ENCODE peak calls at places on chromosome 19, in four cellular contexts. G is uterus, L is left colon, D is activated gamma-delta T cell treated with Interleukin-2 at 50 U/mL for 16 hours. M is an unnamed sample.

GRCh38 chr19:2461751-2462634 is 5.2 kb upstream of the LMNB2 start:
- DNase-seq in G (peak), L (peak), D (peak), M (no peak)

GRCh38 chr19:48354332-48354992 is 9.3 kb downstream of the TMEM143 start:
- DNase-seq in G (no peak), L (no peak), D (no peak), M (no peak)

GRCh38 chr19:3183721-3184641 is 1.7 kb upstream of the NCLN start:
- DNase-seq in G (no peak), L (no peak), D (no peak), M (no peak)

GRCh38 chr19:9039728-9040127 is 29.5 kb upstream of the MUC16 start:
- DNase-seq in G (no peak), L (no peak), D (no peak), M (no peak)

GRCh38 chr19:41646589-41647204 is 19.8 kb upstream of the CEACAM4 start:
- DNase-seq in G (no peak), L (no peak), D (peak), M (no peak)

GRCh38 chr19:5253403-5254110 is 87.1 kb downstream of the PTPRS start:
- DNase-seq in G (no peak), L (no peak), D (no peak), M (no peak)

GRCh38 chr19:35757231-35757748 is 461 bp upstream of the HSPB6 start:
- DNase-seq in G (peak), L (peak), D (no peak), M (peak)

GRCh38 chr19:2032296-2032941 is 16.9 kb upstream of the BTBD2 start:
- DNase-seq in G (peak), L (peak), D (peak), M (peak)

GRCh38 chr19:15466851-15467733 is 2.7 kb upstream of the RASAL3 start:
- DNase-seq in G (no peak), L (no peak), D (peak), M (no peak)

GRCh38 chr19:12784871-12785430 is 6.3 kb upstream of the JUNB start:
- DNase-seq in G (no peak), L (no peak), D (peak), M (no peak)

GRCh38 chr19:6752257-6753177 is 13.0 kb downstream of the TRIP10 start:
- DNase-seq in G (no peak), L (peak), D (no peak), M (no peak)

GRCh38 chr19:45400192-45400591 is 4.7 kb downstream of the PPP1R13L start:
- DNase-seq in G (no peak), L (no peak), D (no peak), M (no peak)

GRCh38 chr19:57465680-57466381 is 8.9 kb upstream of the VN1R1 start:
- DNase-seq in G (no peak), L (no peak), D (no peak), M (no peak)

M was measured in retinal pigment epithelial cell.